ENCODE peak calls at places on chromosomes 12 and 14, in five cellular contexts. One of them, this sample, is unnamed.

GRCh38 chr14:55433880-55434804 is 6.3 kb downstream of the TBPL2 start:
- DNase-seq in foreskin fibroblast: no peak
- DNase-seq in AG04449: no peak
- DNase-seq in AG10803: no peak
- DNase-seq in stimulated activated CD4-positive, alpha-beta T cell treated with anti-CD3 and anti-CD28 coated beads, TNF-alpha, amount 100 ng/mL, for 4 hours: no peak
- DNase-seq in this sample: no peak

GRCh38 chr12:29782285-29782820 is 1.4 kb downstream of the TMTC1 start:
- DNase-seq in AG10803: peak
- DNase-seq in stimulated activated CD4-positive, alpha-beta T cell treated with anti-CD3 and anti-CD28 coated beads, TNF-alpha, amount 100 ng/mL, for 4 hours: no peak
- DNase-seq in foreskin fibroblast: peak
- DNase-seq in AG04449: no peak
- DNase-seq in this sample: no peak

GRCh38 chr14:50362791-50363733 is 33.6 kb downstream of the CDKL1 start:
- DNase-seq in stimulated activated CD4-positive, alpha-beta T cell treated with anti-CD3 and anti-CD28 coated beads, TNF-alpha, amount 100 ng/mL, for 4 hours: no peak
- DNase-seq in AG10803: peak
- DNase-seq in AG04449: no peak
- DNase-seq in foreskin fibroblast: no peak
- DNase-seq in this sample: peak

GRCh38 chr12:105018001-105018400 is 31.9 kb downstream of the NOPCHAP1 start:
- DNase-seq in AG04449: no peak
- DNase-seq in stimulated activated CD4-positive, alpha-beta T cell treated with anti-CD3 and anti-CD28 coated beads, TNF-alpha, amount 100 ng/mL, for 4 hours: no peak
- DNase-seq in foreskin fibroblast: no peak
- DNase-seq in AG10803: no peak
- DNase-seq in this sample: no peak

GRCh38 chr12:107655281-107656065 is 30.1 kb upstream of the PWP1 start:
- DNase-seq in AG10803: peak
- DNase-seq in foreskin fibroblast: peak
- DNase-seq in stimulated activated CD4-positive, alpha-beta T cell treated with anti-CD3 and anti-CD28 coated beads, TNF-alpha, amount 100 ng/mL, for 4 hours: no peak
- DNase-seq in AG04449: no peak
- DNase-seq in this sample: no peak

GRCh38 chr12:49549735-49550710 is 11.2 kb downstream of the KCNH3 start:
- DNase-seq in AG10803: no peak
- DNase-seq in stimulated activated CD4-positive, alpha-beta T cell treated with anti-CD3 and anti-CD28 coated beads, TNF-alpha, amount 100 ng/mL, for 4 hours: no peak
- DNase-seq in foreskin fibroblast: no peak
- DNase-seq in AG04449: no peak
- DNase-seq in this sample: no peak

GRCh38 chr12:1103632-1104031 is 112.6 kb downstream of the ERC1 start:
- DNase-seq in stimulated activated CD4-positive, alpha-beta T cell treated with anti-CD3 and anti-CD28 coated beads, TNF-alpha, amount 100 ng/mL, for 4 hours: no peak
- DNase-seq in AG04449: no peak
- DNase-seq in AG10803: no peak
- DNase-seq in foreskin fibroblast: no peak
- DNase-seq in this sample: no peak

GRCh38 chr14:67517083-67517482 is 16.0 kb upstream of the PLEKHH1 start:
- DNase-seq in stimulated activated CD4-positive, alpha-beta T cell treated with anti-CD3 and anti-CD28 coated beads, TNF-alpha, amount 100 ng/mL, for 4 hours: no peak
- DNase-seq in AG04449: no peak
- DNase-seq in AG10803: peak
- DNase-seq in foreskin fibroblast: no peak
- DNase-seq in this sample: no peak

GRCh38 chr14:24224618-24225071 is 7.5 kb downstream of the NEDD8 start:
- DNase-seq in AG10803: peak
- DNase-seq in stimulated activated CD4-positive, alpha-beta T cell treated with anti-CD3 and anti-CD28 coated beads, TNF-alpha, amount 100 ng/mL, for 4 hours: no peak
- DNase-seq in AG04449: no peak
- DNase-seq in foreskin fibroblast: peak
- DNase-seq in this sample: no peak

GRCh38 chr14:99509871-99510555 is 28.8 kb downstream of the CCNK start:
- DNase-seq in AG10803: no peak
- DNase-seq in AG04449: no peak
- DNase-seq in stimulated activated CD4-positive, alpha-beta T cell treated with anti-CD3 and anti-CD28 coated beads, TNF-alpha, amount 100 ng/mL, for 4 hours: no peak
- DNase-seq in foreskin fibroblast: no peak
- DNase-seq in this sample: no peak

GRCh38 chr14:37232907-37233481 is 35.3 kb downstream of the MIPOL1 start:
- DNase-seq in foreskin fibroblast: peak
- DNase-seq in AG04449: peak
- DNase-seq in AG10803: peak
- DNase-seq in stimulated activated CD4-positive, alpha-beta T cell treated with anti-CD3 and anti-CD28 coated beads, TNF-alpha, amount 100 ng/mL, for 4 hours: no peak
- DNase-seq in this sample: no peak

GRCh38 chr12:66541446-66541845 is 137.4 kb downstream of the GRIP1 start:
- DNase-seq in stimulated activated CD4-positive, alpha-beta T cell treated with anti-CD3 and anti-CD28 coated beads, TNF-alpha, amount 100 ng/mL, for 4 hours: no peak
- DNase-seq in AG10803: no peak
- DNase-seq in AG04449: no peak
- DNase-seq in foreskin fibroblast: no peak
- DNase-seq in this sample: no peak

GRCh38 chr14:46279776-46280175 is 371.8 kb downstream of the RPL10L start:
- DNase-seq in AG04449: no peak
- DNase-seq in foreskin fibroblast: no peak
- DNase-seq in AG10803: no peak
- DNase-seq in stimulated activated CD4-positive, alpha-beta T cell treated with anti-CD3 and anti-CD28 coated beads, TNF-alpha, amount 100 ng/mL, for 4 hours: no peak
- DNase-seq in this sample: no peak

GRCh38 chr12:62701492-62701891 is 233.5 kb downstream of the PPM1H start:
- DNase-seq in AG04449: no peak
- DNase-seq in foreskin fibroblast: no peak
- DNase-seq in stimulated activated CD4-positive, alpha-beta T cell treated with anti-CD3 and anti-CD28 coated beads, TNF-alpha, amount 100 ng/mL, for 4 hours: no peak
- DNase-seq in AG10803: no peak
- DNase-seq in this sample: no peak

GRCh38 chr12:6080149-6081045 is 44.1 kb downstream of the VWF start:
- DNase-seq in foreskin fibroblast: no peak
- DNase-seq in AG04449: no peak
- DNase-seq in stimulated activated CD4-positive, alpha-beta T cell treated with anti-CD3 and anti-CD28 coated beads, TNF-alpha, amount 100 ng/mL, for 4 hours: no peak
- DNase-seq in AG10803: no peak
- DNase-seq in this sample: no peak

GRCh38 chr12:85390281-85390680 is 110.3 kb downstream of the ALX1 start:
- DNase-seq in AG04449: no peak
- DNase-seq in AG10803: no peak
- DNase-seq in stimulated activated CD4-positive, alpha-beta T cell treated with anti-CD3 and anti-CD28 coated beads, TNF-alpha, amount 100 ng/mL, for 4 hours: no peak
- DNase-seq in foreskin fibroblast: no peak
- DNase-seq in this sample: no peak

GRCh38 chr14:22598896-22599244 is 770 bp downstream of the ABHD4 start:
- DNase-seq in AG10803: peak
- DNase-seq in AG04449: no peak
- DNase-seq in stimulated activated CD4-positive, alpha-beta T cell treated with anti-CD3 and anti-CD28 coated beads, TNF-alpha, amount 100 ng/mL, for 4 hours: peak
- DNase-seq in foreskin fibroblast: peak
- DNase-seq in this sample: peak

GRCh38 chr12:56204275-56204674 is 15.0 kb upstream of the SMARCC2 start:
- DNase-seq in AG04449: no peak
- DNase-seq in AG10803: no peak
- DNase-seq in foreskin fibroblast: no peak
- DNase-seq in stimulated activated CD4-positive, alpha-beta T cell treated with anti-CD3 and anti-CD28 coated beads, TNF-alpha, amount 100 ng/mL, for 4 hours: no peak
- DNase-seq in this sample: no peak

GRCh38 chr14:101222362-101223090 is 319.0 kb upstream of the RTL1 start:
- DNase-seq in stimulated activated CD4-positive, alpha-beta T cell treated with anti-CD3 and anti-CD28 coated beads, TNF-alpha, amount 100 ng/mL, for 4 hours: no peak
- DNase-seq in AG10803: no peak
- DNase-seq in AG04449: no peak
- DNase-seq in foreskin fibroblast: no peak
- DNase-seq in this sample: no peak

GRCh38 chr12:50925342-50925651 is 27.0 kb upstream of the HIGD1C start:
- DNase-seq in stimulated activated CD4-positive, alpha-beta T cell treated with anti-CD3 and anti-CD28 coated beads, TNF-alpha, amount 100 ng/mL, for 4 hours: no peak
- DNase-seq in foreskin fibroblast: no peak
- DNase-seq in AG04449: no peak
- DNase-seq in AG10803: no peak
- DNase-seq in this sample: no peak

GRCh38 chr12:71900091-71900490 is 38.6 kb upstream of the TPH2 start:
- DNase-seq in stimulated activated CD4-positive, alpha-beta T cell treated with anti-CD3 and anti-CD28 coated beads, TNF-alpha, amount 100 ng/mL, for 4 hours: no peak
- DNase-seq in foreskin fibroblast: no peak
- DNase-seq in AG10803: peak
- DNase-seq in AG04449: no peak
- DNase-seq in this sample: no peak

GRCh38 chr12:45338272-45338671 is 122.4 kb downstream of the ANO6 start:
- DNase-seq in AG04449: no peak
- DNase-seq in foreskin fibroblast: no peak
- DNase-seq in stimulated activated CD4-positive, alpha-beta T cell treated with anti-CD3 and anti-CD28 coated beads, TNF-alpha, amount 100 ng/mL, for 4 hours: no peak
- DNase-seq in AG10803: no peak
- DNase-seq in this sample: no peak

GRCh38 chr12:127381043-127381668 is 885.8 kb upstream of the TMEM132C start:
- DNase-seq in AG04449: no peak
- DNase-seq in stimulated activated CD4-positive, alpha-beta T cell treated with anti-CD3 and anti-CD28 coated beads, TNF-alpha, amount 100 ng/mL, for 4 hours: no peak
- DNase-seq in AG10803: peak
- DNase-seq in foreskin fibroblast: no peak
- DNase-seq in this sample: peak

GRCh38 chr12:75438052-75438754 is 42.4 kb upstream of the GLIPR1 start:
- DNase-seq in AG10803: no peak
- DNase-seq in stimulated activated CD4-positive, alpha-beta T cell treated with anti-CD3 and anti-CD28 coated beads, TNF-alpha, amount 100 ng/mL, for 4 hours: no peak
- DNase-seq in foreskin fibroblast: no peak
- DNase-seq in AG04449: no peak
- DNase-seq in this sample: no peak

GRCh38 chr14:62670526-62670925 is 374.7 kb downstream of the KCNH5 start:
- DNase-seq in stimulated activated CD4-positive, alpha-beta T cell treated with anti-CD3 and anti-CD28 coated beads, TNF-alpha, amount 100 ng/mL, for 4 hours: no peak
- DNase-seq in AG04449: no peak
- DNase-seq in foreskin fibroblast: no peak
- DNase-seq in AG10803: no peak
- DNase-seq in this sample: no peak

GRCh38 chr12:11798856-11799530 is 149.5 kb downstream of the ETV6 start:
- DNase-seq in stimulated activated CD4-positive, alpha-beta T cell treated with anti-CD3 and anti-CD28 coated beads, TNF-alpha, amount 100 ng/mL, for 4 hours: no peak
- DNase-seq in AG04449: peak
- DNase-seq in AG10803: peak
- DNase-seq in foreskin fibroblast: peak
- DNase-seq in this sample: no peak

GRCh38 chr14:104800600-104801283 is at the start of gene ZBTB42:
- DNase-seq in stimulated activated CD4-positive, alpha-beta T cell treated with anti-CD3 and anti-CD28 coated beads, TNF-alpha, amount 100 ng/mL, for 4 hours: peak
- DNase-seq in AG04449: no peak
- DNase-seq in foreskin fibroblast: no peak
- DNase-seq in AG10803: peak
- DNase-seq in this sample: peak

GRCh38 chr14:38616959-38617358 is 361.1 kb upstream of the CLEC14A start:
- DNase-seq in AG10803: peak
- DNase-seq in foreskin fibroblast: peak
- DNase-seq in AG04449: no peak
- DNase-seq in stimulated activated CD4-positive, alpha-beta T cell treated with anti-CD3 and anti-CD28 coated beads, TNF-alpha, amount 100 ng/mL, for 4 hours: no peak
- DNase-seq in this sample: no peak

GRCh38 chr12:12839886-12840285 is 26.7 kb downstream of the DDX47 start:
- DNase-seq in foreskin fibroblast: peak
- DNase-seq in AG10803: peak
- DNase-seq in stimulated activated CD4-positive, alpha-beta T cell treated with anti-CD3 and anti-CD28 coated beads, TNF-alpha, amount 100 ng/mL, for 4 hours: no peak
- DNase-seq in AG04449: no peak
- DNase-seq in this sample: no peak

GRCh38 chr14:69595336-69595735 is 16.1 kb upstream of the SUSD6 start:
- DNase-seq in stimulated activated CD4-positive, alpha-beta T cell treated with anti-CD3 and anti-CD28 coated beads, TNF-alpha, amount 100 ng/mL, for 4 hours: no peak
- DNase-seq in foreskin fibroblast: no peak
- DNase-seq in AG04449: no peak
- DNase-seq in AG10803: no peak
- DNase-seq in this sample: no peak

This sample was measured in stimulated activated effector memory CD8-positive, alpha-beta T cell treated with anti-CD3 and anti-CD28 coated beads, Interleukin-12 subunit alpha, Interleukin-12 subunit beta, amount 100 ng/mL, for 72 hours.